ENCODE peak calls at places on chromosomes 4 and X, in five cellular contexts. X is HT1080, V is type B pancreatic cell, E is kidney glomerular epithelial cell, L is foreskin fibroblast. B is an unnamed sample.

GRCh38 chr4:3683077-3683743 is 83.0 kb upstream of the ADRA2C start:
- DNase-seq in X (no peak), L (no peak), V (no peak), E (no peak), B (no peak)

GRCh38 chr4:165124488-165124887 is 11.8 kb upstream of the TMEM192 start:
- DNase-seq in L (no peak), X (no peak), E (no peak), V (no peak), B (no peak)

GRCh38 chr4:4625488-4625887 is 83.6 kb upstream of the STX18 start:
- DNase-seq in X (no peak), E (no peak), V (no peak), L (peak), B (no peak)

GRCh38 chrX:111869639-111870034 is 6.3 kb upstream of the TRPC5OS start:
- DNase-seq in X (peak), E (peak), L (no peak), V (no peak), B (peak)

GRCh38 chrX:40864972-40865371 is 129.6 kb upstream of the MED14 start:
- DNase-seq in X (peak), L (peak), E (no peak), V (no peak), B (no peak)

GRCh38 chr4:187908731-187909130 is 86.8 kb upstream of the ZFP42 start:
- DNase-seq in L (no peak), X (no peak), E (no peak), V (no peak), B (no peak)

GRCh38 chr4:112168719-112169500 is 23.7 kb downstream of the FAM241A start:
- DNase-seq in L (no peak), V (no peak), X (no peak), E (no peak), B (no peak)

GRCh38 chr4:3469386-3470243 is 6.5 kb downstream of the DOK7 start:
- DNase-seq in V (no peak), L (no peak), X (no peak), E (no peak), B (no peak)

GRCh38 chr4:166146806-166147540 is 273.9 kb downstream of the TLL1 start:
- DNase-seq in E (no peak), L (no peak), V (no peak), X (peak), B (peak)

GRCh38 chr4:83207497-83208105 is 77.0 kb downstream of the COQ2 start:
- DNase-seq in L (peak), V (no peak), X (peak), E (peak), B (peak)

GRCh38 chrX:71367396-71367795 is 1.2 kb downstream of the TAF1 start:
- DNase-seq in V (no peak), L (peak), X (no peak), E (no peak), B (no peak)

GRCh38 chr4:213971-214370 is 89.7 kb downstream of the ZNF718 start:
- DNase-seq in V (no peak), X (no peak), L (no peak), E (no peak), B (no peak)